ENCODE peak calls at places on chromosomes 4 and X, in five cellular contexts. One of them, this sample, is unnamed.

GRCh38 chr4:57109530-57109846 is 697 bp downstream of the IGFBP7 start:
- DNase-seq in SK-N-MC: no peak
- DNase-seq in breast epithelium: no peak
- DNase-seq in SK-N-SH: no peak
- DNase-seq in HepG2: no peak
- DNase-seq in this sample: no peak

GRCh38 chrX:131322646-131323045 is 33.5 kb upstream of the IGSF1 start:
- DNase-seq in SK-N-MC: no peak
- DNase-seq in breast epithelium: no peak
- DNase-seq in SK-N-SH: no peak
- DNase-seq in HepG2: no peak
- DNase-seq in this sample: no peak

GRCh38 chrX:40736170-40736505 is 796 bp upstream of the MED14 start:
- DNase-seq in SK-N-MC: no peak
- DNase-seq in breast epithelium: no peak
- DNase-seq in SK-N-SH: no peak
- DNase-seq in HepG2: peak; percentile 1
- DNase-seq in this sample: no peak

GRCh38 chr4:152850377-152850776 is 70.6 kb downstream of the ARFIP1 start:
- DNase-seq in SK-N-MC: no peak
- DNase-seq in breast epithelium: no peak
- DNase-seq in SK-N-SH: no peak
- DNase-seq in HepG2: peak; percentile 7
- DNase-seq in this sample: peak; percentile 17

GRCh38 chr4:184756399-184756798 is 22.5 kb upstream of the CENPU start:
- DNase-seq in SK-N-MC: no peak
- DNase-seq in breast epithelium: no peak
- DNase-seq in SK-N-SH: no peak
- DNase-seq in HepG2: no peak
- DNase-seq in this sample: no peak

GRCh38 chr4:4606321-4606720 is 64.5 kb upstream of the STX18 start:
- DNase-seq in SK-N-MC: no peak
- DNase-seq in breast epithelium: no peak
- DNase-seq in SK-N-SH: no peak
- DNase-seq in HepG2: no peak
- DNase-seq in this sample: no peak

GRCh38 chr4:622996-623913 is 2.1 kb upstream of the PDE6B start:
- DNase-seq in SK-N-MC: no peak
- DNase-seq in breast epithelium: peak; percentile 45
- DNase-seq in SK-N-SH: no peak
- DNase-seq in HepG2: no peak
- DNase-seq in this sample: no peak

GRCh38 chr4:125787707-125788106 is 473.0 kb downstream of the FAT4 start:
- DNase-seq in SK-N-MC: no peak
- DNase-seq in breast epithelium: no peak
- DNase-seq in SK-N-SH: no peak
- DNase-seq in HepG2: no peak
- DNase-seq in this sample: no peak

GRCh38 chrX:41164469-41164868 is 79.2 kb downstream of the USP9X start:
- DNase-seq in SK-N-MC: no peak
- DNase-seq in breast epithelium: no peak
- DNase-seq in SK-N-SH: no peak
- DNase-seq in HepG2: no peak
- DNase-seq in this sample: no peak

GRCh38 chr4:65007841-65008439 is 598.7 kb upstream of the TECRL start:
- DNase-seq in SK-N-MC: peak; percentile 45
- DNase-seq in breast epithelium: no peak
- DNase-seq in SK-N-SH: peak; percentile 8
- DNase-seq in HepG2: peak; percentile 47
- DNase-seq in this sample: no peak

GRCh38 chr4:109977854-109978501 is 65.3 kb downstream of the EGF start:
- DNase-seq in SK-N-MC: peak; percentile 44
- DNase-seq in breast epithelium: no peak
- DNase-seq in SK-N-SH: peak; percentile 21
- DNase-seq in HepG2: peak; percentile 18
- DNase-seq in this sample: no peak

GRCh38 chrX:70421618-70422017 is 1.5 kb upstream of the GDPD2 start:
- DNase-seq in SK-N-MC: no peak
- DNase-seq in breast epithelium: no peak
- DNase-seq in SK-N-SH: no peak
- DNase-seq in HepG2: no peak
- DNase-seq in this sample: no peak

GRCh38 chr4:20249333-20249732 is 2.4 kb upstream of the SLIT2 start:
- DNase-seq in SK-N-MC: no peak
- DNase-seq in breast epithelium: no peak
- DNase-seq in SK-N-SH: peak; percentile 51
- DNase-seq in HepG2: no peak
- DNase-seq in this sample: no peak

GRCh38 chr4:118337954-118338353 is 14.8 kb downstream of the PRSS12 start:
- DNase-seq in SK-N-MC: no peak
- DNase-seq in breast epithelium: no peak
- DNase-seq in SK-N-SH: no peak
- DNase-seq in HepG2: no peak
- DNase-seq in this sample: no peak

GRCh38 chr4:20618010-20618409 is 82.2 kb upstream of the PACRGL start:
- DNase-seq in SK-N-MC: no peak
- DNase-seq in breast epithelium: no peak
- DNase-seq in SK-N-SH: no peak
- DNase-seq in HepG2: no peak
- DNase-seq in this sample: no peak

GRCh38 chr4:86416081-86416480 is 56.2 kb upstream of the MAPK10 start:
- DNase-seq in SK-N-MC: no peak
- DNase-seq in breast epithelium: no peak
- DNase-seq in SK-N-SH: no peak
- DNase-seq in HepG2: no peak
- DNase-seq in this sample: no peak

GRCh38 chr4:81631958-81632439 is 160.3 kb upstream of the RASGEF1B start:
- DNase-seq in SK-N-MC: peak; percentile 22
- DNase-seq in breast epithelium: no peak
- DNase-seq in SK-N-SH: no peak
- DNase-seq in HepG2: peak; percentile 49
- DNase-seq in this sample: no peak

GRCh38 chrX:154352466-154352865 is 22.0 kb downstream of the FLNA start:
- DNase-seq in SK-N-MC: no peak
- DNase-seq in breast epithelium: no peak
- DNase-seq in SK-N-SH: no peak
- DNase-seq in HepG2: no peak
- DNase-seq in this sample: no peak

GRCh38 chrX:38494239-38494823 is 67.0 kb upstream of the TSPAN7 start:
- DNase-seq in SK-N-MC: no peak
- DNase-seq in breast epithelium: no peak
- DNase-seq in SK-N-SH: peak; percentile 60
- DNase-seq in HepG2: no peak
- DNase-seq in this sample: no peak

GRCh38 chrX:72381439-72382198 is 75.9 kb upstream of the CITED1 start:
- DNase-seq in SK-N-MC: no peak
- DNase-seq in breast epithelium: no peak
- DNase-seq in SK-N-SH: no peak
- DNase-seq in HepG2: peak; percentile 70
- DNase-seq in this sample: no peak

GRCh38 chr4:38365748-38366310 is 298.2 kb upstream of the KLF3 start:
- DNase-seq in SK-N-MC: no peak
- DNase-seq in breast epithelium: no peak
- DNase-seq in SK-N-SH: no peak
- DNase-seq in HepG2: peak; percentile 61
- DNase-seq in this sample: no peak

GRCh38 chr4:1720163-1720983 is 750 bp downstream of the TMEM129 start:
- DNase-seq in SK-N-MC: no peak
- DNase-seq in breast epithelium: no peak
- DNase-seq in SK-N-SH: peak; percentile 74
- DNase-seq in HepG2: no peak
- DNase-seq in this sample: no peak
- TF ChIP-seq POLR2AphosphoS5 in SK-N-MC: no peak
- TF ChIP-seq POLR2AphosphoS5 in breast epithelium: peak; percentile 13
- TF ChIP-seq POLR2AphosphoS5 in SK-N-SH: no peak
- TF ChIP-seq POLR2AphosphoS5 in HepG2: peak; percentile 42
- TF ChIP-seq POLR2AphosphoS5 in this sample: no peak

GRCh38 chr4:112860731-112861377 is 188.6 kb upstream of the ANK2 start:
- DNase-seq in SK-N-MC: no peak
- DNase-seq in breast epithelium: no peak
- DNase-seq in SK-N-SH: no peak
- DNase-seq in HepG2: no peak
- DNase-seq in this sample: no peak
- H3K27ac ChIP-seq in SK-N-MC: no peak overlapping the region
- H3K27ac ChIP-seq in breast epithelium: no peak overlapping the region
- H3K27ac ChIP-seq in SK-N-SH: no peak overlapping the region
- H3K27ac ChIP-seq in HepG2: no peak overlapping the region
- H3K27ac ChIP-seq in this sample: no peak overlapping the region

GRCh38 chr4:10457255-10457801 is at the start of gene ZNF518B:
- DNase-seq in SK-N-MC: no peak
- DNase-seq in breast epithelium: no peak
- DNase-seq in SK-N-SH: peak; percentile 93
- DNase-seq in HepG2: no peak
- DNase-seq in this sample: no peak
- TF ChIP-seq POLR2AphosphoS5 in SK-N-MC: no peak
- TF ChIP-seq POLR2AphosphoS5 in breast epithelium: no peak
- TF ChIP-seq POLR2AphosphoS5 in SK-N-SH: no peak
- TF ChIP-seq POLR2AphosphoS5 in HepG2: no peak
- TF ChIP-seq POLR2AphosphoS5 in this sample: peak; percentile 49

GRCh38 chr4:119489305-119489704 is 139.3 kb downstream of the PDE5A start:
- DNase-seq in SK-N-MC: no peak
- DNase-seq in breast epithelium: no peak
- DNase-seq in SK-N-SH: no peak
- DNase-seq in HepG2: no peak
- DNase-seq in this sample: no peak
- H3K27ac ChIP-seq in SK-N-MC: no peak overlapping the region
- H3K27ac ChIP-seq in breast epithelium: no peak overlapping the region
- H3K27ac ChIP-seq in SK-N-SH: no peak overlapping the region
- H3K27ac ChIP-seq in HepG2: no peak overlapping the region
- H3K27ac ChIP-seq in this sample: no peak overlapping the region